ENCODE peak calls at places on chromosomes 12 and 14, in eight cellular contexts. Q, D, H, W, Y, G, J and Z are unnamed samples.
A peak's percentile ranks its signal among the peaks of the same experiment; 100 is the strongest.

GRCh38 chr12:112107306-112107705 is 1.3 kb downstream of the NAA25 start:
- DNase-seq in Q (no peak), H (no peak), D (no peak), Y (no peak), W (no peak), J (no peak), G (no peak), Z (no peak)

GRCh38 chr14:33475623-33476022 is 475.3 kb downstream of the EGLN3 start:
- DNase-seq in J (no peak), W (no peak), Y (peak; percentile 21), Q (peak; percentile 88), G (peak; percentile 92), H (no peak), D (peak; percentile 34), Z (peak; percentile 54)

GRCh38 chr12:65894127-65894526 is 69.8 kb downstream of the HMGA2 start:
- DNase-seq in Y (no peak), Q (peak; percentile 22), J (no peak), G (no peak), H (no peak), W (no peak), D (no peak), Z (no peak)

GRCh38 chr12:1795221-1795784 is 25.1 kb upstream of the LRTM2 start:
- DNase-seq in W (no peak), J (no peak), H (peak; percentile 6), D (no peak), Q (no peak), Y (no peak), G (no peak), Z (no peak)

GRCh38 chr14:69636051-69636639 is 24.7 kb downstream of the SUSD6 start:
- DNase-seq in H (no peak), G (peak; percentile 17), W (no peak), Y (no peak), D (peak; percentile 67), Q (no peak), J (no peak), Z (no peak)

GRCh38 chr14:93010543-93011541 is 87.9 kb downstream of the CHGA start:
- DNase-seq in H (no peak), D (no peak), G (peak; percentile 42), W (no peak), J (no peak), Y (no peak), Q (no peak), Z (peak; percentile 70)

GRCh38 chr14:65195042-65195719 is 92.9 kb upstream of the MAX start:
- DNase-seq in H (peak; percentile 48), G (no peak), Q (no peak), J (no peak), D (no peak), W (no peak), Y (no peak), Z (no peak)

GRCh38 chr12:109304485-109304884 is 4.6 kb downstream of the FOXN4 start:
- DNase-seq in H (peak; percentile 4), W (no peak), J (no peak), Q (no peak), G (no peak), D (no peak), Y (no peak), Z (no peak)

GRCh38 chr14:75725481-75725880 is 64.4 kb downstream of the TTLL5 start:
- DNase-seq in H (no peak), J (no peak), D (no peak), Q (no peak), Y (peak; percentile 51), W (no peak), G (no peak), Z (peak; percentile 51)

GRCh38 chr12:47112679-47113078 is 32.9 kb upstream of the AMIGO2 start:
- DNase-seq in J (no peak), G (no peak), Y (no peak), D (no peak), H (no peak), W (no peak), Q (no peak), Z (no peak)

GRCh38 chr12:2395352-2395977 is 342.7 kb downstream of the CACNA1C start:
- DNase-seq in H (peak; percentile 52), Q (peak; percentile 31), G (no peak), Y (peak; percentile 45), D (peak; percentile 58), W (peak; percentile 74), J (no peak), Z (peak; percentile 56)

GRCh38 chr14:81517798-81518398 is 15.8 kb downstream of the SEL1L start:
- DNase-seq in G (no peak), Q (no peak), H (no peak), J (peak; percentile 40), W (peak; percentile 66), D (no peak), Y (peak; percentile 56), Z (peak; percentile 55)

GRCh38 chr12:59570134-59570533 is 25.7 kb upstream of the SLC16A7 start:
- DNase-seq in Y (no peak), W (no peak), Q (peak; percentile 82), D (no peak), G (no peak), H (no peak), J (no peak), Z (no peak)

GRCh38 chr12:124804011-124804621 is 59.5 kb downstream of the SCARB1 start:
- DNase-seq in Q (no peak), W (no peak), Y (peak; percentile 57), H (no peak), G (no peak), D (no peak), J (no peak), Z (no peak)

GRCh38 chr12:117387832-117388231 is 26.4 kb upstream of the NOS1 start:
- DNase-seq in Q (no peak), D (no peak), W (no peak), H (no peak), G (no peak), Y (no peak), J (no peak), Z (no peak)

GRCh38 chr14:105087963-105088811 is 23.0 kb upstream of the GPR132 start:
- DNase-seq in Q (peak; percentile 87), D (no peak), Y (peak; percentile 73), J (peak; percentile 66), W (peak; percentile 74), G (no peak), H (no peak), Z (peak; percentile 88)

GRCh38 chr12:107225626-107226025 is 132.3 kb upstream of the CRY1 start:
- DNase-seq in Y (no peak), J (no peak), W (no peak), G (no peak), Q (peak; percentile 79), D (no peak), H (no peak), Z (no peak)

GRCh38 chr14:65224799-65225198 is 122.5 kb upstream of the MAX start:
- DNase-seq in W (no peak), J (no peak), Y (no peak), D (peak; percentile 13), H (no peak), Q (peak; percentile 53), G (no peak), Z (no peak)

GRCh38 chr14:95515523-95516517 is 630 bp downstream of the SYNE3 start:
- DNase-seq in Y (peak; percentile 79), G (peak; percentile 79), D (peak; percentile 92), J (no peak), H (peak; percentile 96), Q (peak; percentile 52), W (peak; percentile 86), Z (peak; percentile 92)

GRCh38 chr12:102595315-102595714 is 115.0 kb upstream of the IGF1 start:
- DNase-seq in D (no peak), W (no peak), Q (no peak), G (no peak), Y (no peak), H (no peak), J (no peak), Z (no peak)

GRCh38 chr14:81519200-81519998 is 14.3 kb downstream of the SEL1L start:
- DNase-seq in Y (no peak), J (no peak), W (no peak), D (no peak), Q (no peak), G (no peak), H (no peak), Z (no peak)

GRCh38 chr12:55847033-55847432 is 4.3 kb upstream of the MMP19 start:
- DNase-seq in Q (peak; percentile 65), G (no peak), W (no peak), J (peak; percentile 61), H (no peak), Y (peak; percentile 57), D (peak; percentile 34), Z (no peak)

GRCh38 chr14:53696217-53696965 is 260.2 kb downstream of the BMP4 start:
- DNase-seq in Q (peak; percentile 40), J (no peak), G (no peak), Y (no peak), H (no peak), W (no peak), D (no peak), Z (no peak)

GRCh38 chr12:60169904-60170303 is 574.1 kb downstream of the SLC16A7 start:
- DNase-seq in Y (no peak), J (no peak), W (no peak), H (no peak), G (no peak), Q (no peak), D (no peak), Z (no peak)

GRCh38 chr12:47705239-47705570 is 625 bp downstream of the RPAP3 start:
- DNase-seq in H (no peak), D (no peak), J (no peak), G (no peak), Y (no peak), W (no peak), Q (no peak), Z (no peak)

GRCh38 chr14:99546230-99546879 is 57.7 kb downstream of the CCDC85C start:
- DNase-seq in H (no peak), Q (no peak), Y (no peak), J (peak; percentile 45), G (peak; percentile 75), W (no peak), D (no peak), Z (no peak)

GRCh38 chr12:125549836-125550235 is 484.6 kb downstream of the AACS start:
- DNase-seq in H (no peak), D (no peak), W (no peak), Q (no peak), J (no peak), G (no peak), Y (no peak), Z (no peak)

GRCh38 chr12:53067993-53068770 is 11.0 kb downstream of the SPRYD3 start:
- DNase-seq in Y (no peak), H (no peak), W (no peak), G (no peak), Q (no peak), D (no peak), J (peak; percentile 19), Z (peak; percentile 63)

GRCh38 chr14:58822856-58823255 is 185.1 kb downstream of the DACT1 start:
- DNase-seq in W (no peak), D (no peak), Q (no peak), Y (no peak), G (no peak), H (no peak), J (no peak), Z (no peak)

GRCh38 chr12:52023182-52023975 is 16.6 kb downstream of the TAMALIN start:
- DNase-seq in Q (peak; percentile 57), Y (peak; percentile 92), D (peak; percentile 97), H (peak; percentile 96), G (peak; percentile 76), J (peak; percentile 90), W (peak; percentile 95), Z (peak; percentile 91)

GRCh38 chr12:113766880-113767878 is 198.9 kb downstream of the RBM19 start:
- DNase-seq in G (no peak), W (no peak), Q (peak; percentile 92), J (no peak), D (no peak), H (no peak), Y (no peak), Z (no peak)

GRCh38 chr14:65228436-65228835 is 126.1 kb upstream of the MAX start:
- DNase-seq in Q (peak; percentile 68), Y (no peak), G (no peak), D (no peak), J (no peak), W (no peak), H (peak; percentile 73), Z (no peak)